ENCODE peak calls at places on chromosomes 6 and 20, in eight cellular contexts. One of them, this sample, is unnamed.

GRCh38 chr20:56163806-56164205 is 84.7 kb upstream of the MC3R start:
- DNase-seq in Daoy: peak
- DNase-seq in COLO829: peak
- DNase-seq in head of caudate nucleus: no peak
- DNase-seq in gastrocnemius medialis: no peak
- DNase-seq in Peyer's patch: no peak
- DNase-seq in epithelial cell of esophagus: no peak
- DNase-seq in T-cell: no peak
- DNase-seq in this sample: no peak

GRCh38 chr20:50130995-50131394 is 18.0 kb upstream of the UBE2V1 start:
- DNase-seq in T-cell: no peak
- DNase-seq in COLO829: no peak
- DNase-seq in head of caudate nucleus: no peak
- DNase-seq in Daoy: no peak
- DNase-seq in epithelial cell of esophagus: no peak
- DNase-seq in Peyer's patch: no peak
- DNase-seq in gastrocnemius medialis: peak
- DNase-seq in this sample: no peak

GRCh38 chr6:79713701-79714322 is 82.7 kb downstream of the SH3BGRL2 start:
- DNase-seq in gastrocnemius medialis: no peak
- DNase-seq in Daoy: peak
- DNase-seq in T-cell: peak
- DNase-seq in epithelial cell of esophagus: peak
- DNase-seq in head of caudate nucleus: peak
- DNase-seq in Peyer's patch: peak
- DNase-seq in COLO829: peak
- DNase-seq in this sample: peak

GRCh38 chr20:16714765-16715164 is 15.1 kb upstream of the SNRPB2 start:
- DNase-seq in epithelial cell of esophagus: no peak
- DNase-seq in head of caudate nucleus: no peak
- DNase-seq in COLO829: no peak
- DNase-seq in gastrocnemius medialis: no peak
- DNase-seq in T-cell: no peak
- DNase-seq in Daoy: no peak
- DNase-seq in Peyer's patch: no peak
- DNase-seq in this sample: no peak

GRCh38 chr20:12293900-12294299 is 376.2 kb downstream of the BTBD3 start:
- DNase-seq in gastrocnemius medialis: no peak
- DNase-seq in Daoy: no peak
- DNase-seq in epithelial cell of esophagus: no peak
- DNase-seq in COLO829: no peak
- DNase-seq in head of caudate nucleus: no peak
- DNase-seq in T-cell: no peak
- DNase-seq in Peyer's patch: no peak
- DNase-seq in this sample: no peak

GRCh38 chr6:146578054-146578453 is 20.7 kb upstream of the ADGB start:
- DNase-seq in Daoy: peak
- DNase-seq in T-cell: no peak
- DNase-seq in head of caudate nucleus: no peak
- DNase-seq in epithelial cell of esophagus: peak
- DNase-seq in gastrocnemius medialis: no peak
- DNase-seq in COLO829: no peak
- DNase-seq in Peyer's patch: no peak
- DNase-seq in this sample: peak

GRCh38 chr6:24760210-24760609 is 14.5 kb upstream of the GMNN start:
- DNase-seq in T-cell: no peak
- DNase-seq in Peyer's patch: no peak
- DNase-seq in Daoy: no peak
- DNase-seq in epithelial cell of esophagus: no peak
- DNase-seq in head of caudate nucleus: no peak
- DNase-seq in gastrocnemius medialis: no peak
- DNase-seq in COLO829: no peak
- DNase-seq in this sample: no peak

GRCh38 chr20:58075565-58075964 is 152.9 kb downstream of the ANKRD60 start:
- DNase-seq in T-cell: no peak
- DNase-seq in gastrocnemius medialis: no peak
- DNase-seq in Daoy: no peak
- DNase-seq in epithelial cell of esophagus: no peak
- DNase-seq in Peyer's patch: peak
- DNase-seq in COLO829: no peak
- DNase-seq in head of caudate nucleus: no peak
- DNase-seq in this sample: no peak

GRCh38 chr6:35497571-35498406 is 910 bp upstream of the TEAD3 start:
- DNase-seq in gastrocnemius medialis: no peak
- DNase-seq in COLO829: no peak
- DNase-seq in epithelial cell of esophagus: peak
- DNase-seq in head of caudate nucleus: peak
- DNase-seq in Peyer's patch: peak
- DNase-seq in T-cell: no peak
- DNase-seq in Daoy: peak
- DNase-seq in this sample: no peak

GRCh38 chr6:38279945-38280588 is 359.7 kb downstream of the BTBD9 start:
- DNase-seq in Peyer's patch: no peak
- DNase-seq in head of caudate nucleus: no peak
- DNase-seq in T-cell: no peak
- DNase-seq in COLO829: no peak
- DNase-seq in gastrocnemius medialis: no peak
- DNase-seq in epithelial cell of esophagus: no peak
- DNase-seq in Daoy: no peak
- DNase-seq in this sample: no peak

GRCh38 chr20:17461941-17462340 is 69.2 kb downstream of the BFSP1 start:
- DNase-seq in gastrocnemius medialis: no peak
- DNase-seq in COLO829: no peak
- DNase-seq in epithelial cell of esophagus: no peak
- DNase-seq in T-cell: no peak
- DNase-seq in Peyer's patch: no peak
- DNase-seq in Daoy: no peak
- DNase-seq in head of caudate nucleus: no peak
- DNase-seq in this sample: no peak

GRCh38 chr6:94559829-94560537 is 1017.4 kb upstream of the MANEA start:
- DNase-seq in Daoy: no peak
- DNase-seq in gastrocnemius medialis: no peak
- DNase-seq in epithelial cell of esophagus: no peak
- DNase-seq in head of caudate nucleus: no peak
- DNase-seq in T-cell: no peak
- DNase-seq in Peyer's patch: no peak
- DNase-seq in COLO829: no peak
- DNase-seq in this sample: no peak

GRCh38 chr6:34692280-34692679 is 4.3 kb downstream of the ILRUN start:
- DNase-seq in T-cell: no peak
- DNase-seq in gastrocnemius medialis: no peak
- DNase-seq in Peyer's patch: no peak
- DNase-seq in Daoy: no peak
- DNase-seq in head of caudate nucleus: no peak
- DNase-seq in COLO829: no peak
- DNase-seq in epithelial cell of esophagus: peak
- DNase-seq in this sample: no peak

GRCh38 chr6:161227004-161227950 is 46.6 kb downstream of the AGPAT4 start:
- DNase-seq in head of caudate nucleus: no peak
- DNase-seq in Peyer's patch: no peak
- DNase-seq in Daoy: no peak
- DNase-seq in T-cell: no peak
- DNase-seq in epithelial cell of esophagus: no peak
- DNase-seq in gastrocnemius medialis: no peak
- DNase-seq in COLO829: no peak
- DNase-seq in this sample: no peak

GRCh38 chr20:63527184-63527583 is 6.6 kb downstream of the PPDPF start:
- DNase-seq in T-cell: no peak
- DNase-seq in head of caudate nucleus: no peak
- DNase-seq in Peyer's patch: no peak
- DNase-seq in epithelial cell of esophagus: no peak
- DNase-seq in COLO829: no peak
- DNase-seq in Daoy: no peak
- DNase-seq in gastrocnemius medialis: no peak
- DNase-seq in this sample: no peak

GRCh38 chr6:78810146-78810545 is 57.2 kb upstream of the IRAK1BP1 start:
- DNase-seq in T-cell: no peak
- DNase-seq in head of caudate nucleus: no peak
- DNase-seq in epithelial cell of esophagus: peak
- DNase-seq in Daoy: no peak
- DNase-seq in COLO829: peak
- DNase-seq in gastrocnemius medialis: no peak
- DNase-seq in Peyer's patch: no peak
- DNase-seq in this sample: peak

GRCh38 chr6:111817451-111818146 is 55.7 kb downstream of the FYN start:
- DNase-seq in head of caudate nucleus: peak
- DNase-seq in epithelial cell of esophagus: no peak
- DNase-seq in Peyer's patch: no peak
- DNase-seq in gastrocnemius medialis: peak
- DNase-seq in COLO829: no peak
- DNase-seq in Daoy: no peak
- DNase-seq in T-cell: no peak
- DNase-seq in this sample: no peak

GRCh38 chr20:37729909-37730308 is 36.1 kb downstream of the CTNNBL1 start:
- DNase-seq in Daoy: no peak
- DNase-seq in head of caudate nucleus: no peak
- DNase-seq in gastrocnemius medialis: no peak
- DNase-seq in epithelial cell of esophagus: peak
- DNase-seq in T-cell: no peak
- DNase-seq in COLO829: no peak
- DNase-seq in Peyer's patch: no peak
- DNase-seq in this sample: no peak

GRCh38 chr6:15255481-15256414 is 9.9 kb downstream of the JARID2 start:
- DNase-seq in COLO829: no peak
- DNase-seq in T-cell: no peak
- DNase-seq in gastrocnemius medialis: no peak
- DNase-seq in head of caudate nucleus: no peak
- DNase-seq in epithelial cell of esophagus: peak
- DNase-seq in Daoy: no peak
- DNase-seq in Peyer's patch: peak
- DNase-seq in this sample: no peak

GRCh38 chr6:14873781-14874446 is 372.0 kb upstream of the JARID2 start:
- DNase-seq in Daoy: no peak
- DNase-seq in epithelial cell of esophagus: no peak
- DNase-seq in Peyer's patch: no peak
- DNase-seq in gastrocnemius medialis: no peak
- DNase-seq in head of caudate nucleus: no peak
- DNase-seq in T-cell: no peak
- DNase-seq in COLO829: no peak
- DNase-seq in this sample: no peak

GRCh38 chr6:40779399-40779798 is 192.2 kb upstream of the LRFN2 start:
- DNase-seq in Peyer's patch: no peak
- DNase-seq in COLO829: no peak
- DNase-seq in head of caudate nucleus: no peak
- DNase-seq in T-cell: no peak
- DNase-seq in epithelial cell of esophagus: peak
- DNase-seq in Daoy: peak
- DNase-seq in gastrocnemius medialis: no peak
- DNase-seq in this sample: peak

GRCh38 chr6:141521440-141521839 is 611.3 kb upstream of the GJE1 start:
- DNase-seq in epithelial cell of esophagus: peak
- DNase-seq in gastrocnemius medialis: no peak
- DNase-seq in COLO829: no peak
- DNase-seq in Peyer's patch: no peak
- DNase-seq in Daoy: no peak
- DNase-seq in head of caudate nucleus: no peak
- DNase-seq in T-cell: no peak
- DNase-seq in this sample: peak

GRCh38 chr6:158817298-158818007 is 1.7 kb downstream of the EZR start:
- DNase-seq in gastrocnemius medialis: peak
- DNase-seq in head of caudate nucleus: no peak
- DNase-seq in Peyer's patch: peak
- DNase-seq in T-cell: peak
- DNase-seq in epithelial cell of esophagus: peak
- DNase-seq in COLO829: no peak
- DNase-seq in Daoy: peak
- DNase-seq in this sample: no peak

GRCh38 chr6:144265390-144265789 is 19.7 kb upstream of the UTRN start:
- DNase-seq in Daoy: peak
- DNase-seq in Peyer's patch: no peak
- DNase-seq in head of caudate nucleus: no peak
- DNase-seq in gastrocnemius medialis: no peak
- DNase-seq in T-cell: no peak
- DNase-seq in epithelial cell of esophagus: peak
- DNase-seq in COLO829: no peak
- DNase-seq in this sample: peak

GRCh38 chr20:51639206-51639832 is 96.8 kb upstream of the NFATC2 start:
- DNase-seq in head of caudate nucleus: peak
- DNase-seq in COLO829: peak
- DNase-seq in gastrocnemius medialis: peak
- DNase-seq in Daoy: peak
- DNase-seq in epithelial cell of esophagus: peak
- DNase-seq in T-cell: peak
- DNase-seq in Peyer's patch: peak
- DNase-seq in this sample: peak

GRCh38 chr20:50992336-50992732 is 30.6 kb downstream of the KCNG1 start:
- DNase-seq in gastrocnemius medialis: no peak
- DNase-seq in COLO829: no peak
- DNase-seq in Daoy: no peak
- DNase-seq in Peyer's patch: no peak
- DNase-seq in epithelial cell of esophagus: peak
- DNase-seq in head of caudate nucleus: no peak
- DNase-seq in T-cell: no peak
- DNase-seq in this sample: no peak

GRCh38 chr6:133241088-133241900 is at the start of gene EYA4:
- DNase-seq in Peyer's patch: no peak
- DNase-seq in T-cell: no peak
- DNase-seq in gastrocnemius medialis: peak
- DNase-seq in head of caudate nucleus: peak
- DNase-seq in epithelial cell of esophagus: peak
- DNase-seq in COLO829: no peak
- DNase-seq in Daoy: peak
- DNase-seq in this sample: peak

GRCh38 chr20:31606928-31607639 is 2.0 kb downstream of the ID1 start:
- DNase-seq in epithelial cell of esophagus: peak
- DNase-seq in head of caudate nucleus: no peak
- DNase-seq in T-cell: no peak
- DNase-seq in COLO829: no peak
- DNase-seq in Daoy: peak
- DNase-seq in gastrocnemius medialis: peak
- DNase-seq in Peyer's patch: peak
- DNase-seq in this sample: peak

GRCh38 chr6:167232355-167232754 is 58.8 kb upstream of the UNC93A start:
- DNase-seq in T-cell: no peak
- DNase-seq in Daoy: no peak
- DNase-seq in COLO829: no peak
- DNase-seq in Peyer's patch: no peak
- DNase-seq in epithelial cell of esophagus: no peak
- DNase-seq in head of caudate nucleus: no peak
- DNase-seq in gastrocnemius medialis: no peak
- DNase-seq in this sample: no peak

GRCh38 chr6:7691675-7692452 is 34.0 kb upstream of the BMP6 start:
- DNase-seq in Peyer's patch: peak
- DNase-seq in gastrocnemius medialis: no peak
- DNase-seq in T-cell: no peak
- DNase-seq in COLO829: peak
- DNase-seq in Daoy: peak
- DNase-seq in head of caudate nucleus: peak
- DNase-seq in epithelial cell of esophagus: peak
- DNase-seq in this sample: peak

GRCh38 chr6:18439581-18439980 is 52.4 kb downstream of the RNF144B start:
- DNase-seq in gastrocnemius medialis: no peak
- DNase-seq in epithelial cell of esophagus: no peak
- DNase-seq in Peyer's patch: no peak
- DNase-seq in T-cell: no peak
- DNase-seq in Daoy: no peak
- DNase-seq in COLO829: no peak
- DNase-seq in head of caudate nucleus: no peak
- DNase-seq in this sample: no peak

GRCh38 chr6:23498013-23498412 is 628.0 kb upstream of the NRSN1 start:
- DNase-seq in T-cell: no peak
- DNase-seq in gastrocnemius medialis: no peak
- DNase-seq in Peyer's patch: no peak
- DNase-seq in COLO829: no peak
- DNase-seq in Daoy: no peak
- DNase-seq in head of caudate nucleus: no peak
- DNase-seq in epithelial cell of esophagus: no peak
- DNase-seq in this sample: no peak

GRCh38 chr6:128275030-128275429 is 245.4 kb downstream of the PTPRK start:
- DNase-seq in epithelial cell of esophagus: peak
- DNase-seq in gastrocnemius medialis: no peak
- DNase-seq in COLO829: no peak
- DNase-seq in head of caudate nucleus: no peak
- DNase-seq in Daoy: peak
- DNase-seq in Peyer's patch: no peak
- DNase-seq in T-cell: no peak
- DNase-seq in this sample: peak

GRCh38 chr6:166627039-166627874 is at the start of gene RPS6KA2:
- DNase-seq in head of caudate nucleus: peak
- DNase-seq in COLO829: peak
- DNase-seq in epithelial cell of esophagus: peak
- DNase-seq in Peyer's patch: peak
- DNase-seq in Daoy: peak
- DNase-seq in gastrocnemius medialis: peak
- DNase-seq in T-cell: peak
- DNase-seq in this sample: peak